ENCODE peak calls at places on chromosomes 2 and 18, in nine cellular contexts. H, C, K, N, B, E, Q, I and W are unnamed samples.

GRCh38 chr2:189933911-189934399 is 128.6 kb downstream of the MSTN start:
- DNase-seq in H (peak), C (no peak), K (peak), N (no peak), B (no peak), E (peak), Q (no peak), I (no peak), W (no peak)

GRCh38 chr2:74199275-74199701 is 873 bp downstream of the MTHFD2 start:
- DNase-seq in H (no peak), C (no peak), K (no peak), N (no peak), B (no peak), E (peak), Q (no peak), I (no peak), W (no peak)

GRCh38 chr18:79912409-79912991 is 39.0 kb downstream of the SLC66A2 start:
- DNase-seq in H (no peak), C (no peak), K (no peak), N (no peak), B (no peak), E (peak), Q (no peak), I (no peak), W (peak)

GRCh38 chr18:13435596-13436333 is 217.2 kb downstream of the LDLRAD4 start:
- DNase-seq in H (peak), C (peak), K (peak), N (no peak), B (no peak), E (peak), Q (no peak), I (no peak), W (no peak)

GRCh38 chr2:71552861-71553301 is 99.5 kb downstream of the DYSF start:
- DNase-seq in H (no peak), C (no peak), K (no peak), N (no peak), B (no peak), E (no peak), Q (peak), I (no peak), W (no peak)

GRCh38 chr2:232890896-232891601 is 21.0 kb downstream of the SNORC start:
- DNase-seq in H (no peak), C (no peak), K (peak), N (no peak), B (peak), E (no peak), Q (peak), I (peak), W (peak)

GRCh38 chr2:136281281-136282117 is 163.6 kb upstream of the CXCR4 start:
- DNase-seq in H (no peak), C (no peak), K (no peak), N (no peak), B (peak), E (no peak), Q (no peak), I (peak), W (no peak)

GRCh38 chr2:44077942-44078511 is 82.2 kb upstream of the LRPPRC start:
- DNase-seq in H (no peak), C (no peak), K (no peak), N (no peak), B (no peak), E (no peak), Q (no peak), I (no peak), W (no peak)

GRCh38 chr18:7822435-7823425 is 255.6 kb downstream of the PTPRM start:
- DNase-seq in H (no peak), C (no peak), K (no peak), N (no peak), B (no peak), E (peak), Q (no peak), I (no peak), W (no peak)

GRCh38 chr2:149219853-149220252 is 110.5 kb upstream of the LYPD6 start:
- DNase-seq in H (no peak), C (no peak), K (no peak), N (no peak), B (no peak), E (no peak), Q (no peak), I (no peak), W (no peak)

GRCh38 chr2:224946911-224947310 is 95.4 kb downstream of the DOCK10 start:
- DNase-seq in H (peak), C (no peak), K (no peak), N (no peak), B (no peak), E (peak), Q (no peak), I (no peak), W (no peak)

GRCh38 chr2:68720665-68721064 is 13.9 kb upstream of the ARHGAP25 start:
- DNase-seq in H (no peak), C (no peak), K (no peak), N (no peak), B (no peak), E (no peak), Q (no peak), I (no peak), W (no peak)

GRCh38 chr2:109168716-109169115 is 39.7 kb downstream of the SH3RF3 start:
- DNase-seq in H (no peak), C (no peak), K (no peak), N (no peak), B (no peak), E (no peak), Q (no peak), I (no peak), W (no peak)

GRCh38 chr2:124530203-124530602 is 505.1 kb downstream of the CNTNAP5 start:
- DNase-seq in H (no peak), C (no peak), K (no peak), N (no peak), B (no peak), E (no peak), Q (no peak), I (no peak), W (no peak)

GRCh38 chr2:72116081-72116533 is 31.6 kb downstream of the CYP26B1 start:
- DNase-seq in H (no peak), C (no peak), K (no peak), N (no peak), B (peak), E (no peak), Q (peak), I (no peak), W (peak)

GRCh38 chr2:109726666-109727270 is 67.3 kb upstream of the RGPD5 start:
- DNase-seq in H (no peak), C (no peak), K (no peak), N (no peak), B (no peak), E (no peak), Q (no peak), I (no peak), W (peak)

DNA sequence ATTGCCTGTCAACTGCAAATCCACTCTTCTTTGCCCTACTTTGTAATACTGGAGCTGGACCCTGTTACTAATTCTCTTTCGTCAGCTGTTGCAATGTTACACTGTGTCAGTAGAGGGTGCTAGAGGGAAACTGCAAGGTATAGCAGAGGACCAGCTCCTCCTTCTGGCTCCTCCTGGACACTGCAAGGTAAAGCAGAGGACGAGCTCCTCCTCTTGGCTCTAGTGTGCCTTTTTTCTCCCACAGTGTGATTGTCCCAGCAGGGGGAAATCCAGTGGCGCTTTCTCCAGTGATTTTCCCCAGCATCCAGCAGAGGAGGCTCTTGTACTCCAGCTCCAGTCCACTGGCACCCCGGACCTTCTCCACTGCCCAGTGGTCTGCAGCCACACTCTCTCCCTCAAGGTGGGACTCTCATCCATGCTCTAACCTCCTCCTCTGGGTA is 95.6 kb downstream of the CAPN13 start:
- DNase-seq in H (peak), C (peak), K (peak), N (peak), B (peak), E (peak), Q (no peak), I (peak), W (peak)
- TF ChIP-seq CTCF in H (peak), C (peak), K (peak), N (peak), B (peak), E (peak), Q (peak), I (peak), W (peak)

GRCh38 chr2:84858123-84858522 is 22.8 kb downstream of the TRABD2A start:
- DNase-seq in H (no peak), C (no peak), K (no peak), N (no peak), B (peak), E (no peak), Q (no peak), I (no peak), W (no peak)
- TF ChIP-seq CTCF in H (peak), C (no peak), K (no peak), N (peak), B (peak), E (peak), Q (peak), I (no peak), W (peak)

DNA sequence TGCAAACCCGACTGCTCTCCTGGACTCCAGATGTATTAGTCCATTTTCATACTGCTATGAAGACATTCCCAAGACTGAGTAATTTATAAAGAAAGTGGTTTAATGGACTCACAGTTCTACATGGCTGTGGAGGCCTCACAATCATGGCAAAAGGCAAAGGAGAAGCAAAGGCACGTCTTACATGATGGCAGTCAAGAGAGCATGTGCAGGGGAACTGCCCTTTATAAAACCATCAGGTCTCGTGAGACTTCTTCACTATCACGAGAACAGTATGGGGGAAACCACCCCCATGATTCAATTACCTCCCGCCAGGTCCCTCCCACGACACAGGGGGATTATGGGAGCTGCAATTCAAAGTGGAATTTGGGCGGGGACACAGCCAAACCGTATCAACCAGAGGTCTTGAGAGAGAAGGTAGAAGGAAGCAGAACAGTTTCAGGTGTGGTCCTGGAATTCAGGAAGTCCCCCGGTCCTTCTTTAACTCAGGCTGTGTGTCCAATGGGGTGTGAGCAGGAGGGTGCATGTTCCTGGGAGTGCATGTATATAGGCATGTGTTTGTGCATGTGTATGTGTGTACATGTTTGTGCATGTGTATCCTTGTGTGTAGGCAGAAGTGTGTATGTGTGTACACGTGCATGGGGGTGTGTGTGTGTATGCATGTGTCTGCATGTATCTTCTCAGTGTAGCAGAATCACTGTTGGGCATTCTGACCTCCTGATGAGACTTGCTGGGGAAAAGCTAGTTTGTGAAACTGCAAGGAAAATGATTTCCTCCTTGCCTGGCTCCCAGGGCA is 46.2 kb downstream of the GREB1 start:
- DNase-seq in H (no peak), C (no peak), K (no peak), N (no peak), B (no peak), E (no peak), Q (no peak), I (peak), W (no peak)
- TF ChIP-seq CTCF in H (no peak), C (no peak), K (no peak), N (no peak), B (no peak), E (no peak), Q (no peak), I (no peak), W (no peak)

GRCh38 chr2:10220045-10220444 is 82.7 kb upstream of the HPCAL1 start:
- DNase-seq in H (no peak), C (no peak), K (no peak), N (no peak), B (no peak), E (no peak), Q (peak), I (no peak), W (no peak)
- TF ChIP-seq CTCF in H (no peak), C (no peak), K (no peak), N (no peak), B (no peak), E (no peak), Q (no peak), I (no peak), W (no peak)

DNA sequence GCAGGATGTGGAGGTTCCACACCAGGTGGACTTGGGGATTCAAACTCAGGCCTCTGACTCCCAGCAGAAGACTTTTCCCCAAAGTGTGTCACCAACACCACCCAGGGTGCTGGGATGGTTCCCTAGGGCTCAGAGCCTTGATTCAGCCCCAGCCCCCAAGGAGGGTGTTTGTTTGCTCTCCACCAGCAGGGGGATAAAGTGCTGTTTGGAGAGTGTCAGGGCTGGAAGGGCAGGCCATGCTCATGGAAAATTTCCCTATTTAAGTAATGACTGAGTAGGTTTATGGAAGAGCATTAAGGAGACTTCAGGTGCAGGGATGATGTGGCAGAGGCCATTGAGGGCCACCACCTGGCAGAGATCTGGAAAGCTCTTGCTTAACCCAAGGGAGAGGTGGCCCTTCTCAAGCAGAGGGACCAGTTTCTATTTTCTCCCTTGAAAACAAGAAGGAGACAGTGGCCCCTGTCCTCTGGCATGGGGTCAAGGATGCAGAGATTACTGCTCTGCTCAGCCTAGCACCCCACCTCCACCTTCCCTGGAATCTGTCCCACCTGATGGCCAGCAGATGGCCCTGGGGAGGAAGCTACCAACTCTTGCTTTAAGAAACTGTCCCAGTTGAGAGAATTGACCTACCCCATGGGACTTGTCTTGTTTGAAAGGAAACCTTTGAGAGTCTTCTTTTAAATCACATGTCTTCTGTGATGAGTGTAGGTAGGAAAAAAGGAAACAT is 122.1 kb downstream of the ACOXL start:
- DNase-seq in H (no peak), C (no peak), K (peak), N (no peak), B (no peak), E (no peak), Q (no peak), I (no peak), W (no peak)
- TF ChIP-seq CTCF in H (peak), C (no peak), K (no peak), N (peak), B (peak), E (peak), Q (no peak), I (peak), W (peak)

GRCh38 chr2:10303634-10304378 is 1.1 kb downstream of the HPCAL1 start:
- DNase-seq in H (no peak), C (peak), K (peak), N (peak), B (peak), E (no peak), Q (peak), I (peak), W (no peak)
- TF ChIP-seq CTCF in H (peak), C (peak), K (peak), N (peak), B (peak), E (peak), Q (no peak), I (peak), W (peak)

DNA sequence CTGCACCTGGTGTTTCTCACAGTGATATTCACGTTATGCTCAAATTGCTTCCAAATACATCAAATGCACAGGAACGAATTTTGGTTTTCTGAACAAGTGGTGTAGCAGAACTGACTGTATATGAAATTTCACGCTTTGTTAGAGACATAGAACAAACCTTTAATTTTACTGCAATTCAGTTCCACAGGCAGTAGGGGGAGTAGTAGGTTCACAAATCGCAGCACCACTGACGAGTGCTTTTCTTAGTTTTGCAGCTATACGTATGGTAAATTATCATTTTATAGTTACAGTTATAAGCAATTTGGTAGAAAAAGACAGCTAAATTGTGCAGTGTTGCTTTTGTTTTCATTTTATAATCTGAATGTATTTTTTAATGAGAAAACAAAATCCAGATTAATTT is 113.3 kb downstream of the KIAA1328 start:
- DNase-seq in H (no peak), C (no peak), K (no peak), N (peak), B (peak), E (peak), Q (no peak), I (no peak), W (no peak)
- TF ChIP-seq CTCF in H (peak), C (no peak), K (no peak), N (peak), B (peak), E (peak), Q (peak), I (peak), W (peak)